ENCODE peak calls at places on chromosomes 7 and 10, in eight cellular contexts. One of them, this sample, is unnamed.

GRCh38 chr10:132329565-132330485 is 2.2 kb upstream of the LRRC27 start:
- DNase-seq in GM12865: peak; percentile 64
- DNase-seq in HEK293T: no peak
- DNase-seq in neural progenitor cell: no peak
- DNase-seq in left lung: peak; percentile 40
- DNase-seq in bronchial epithelial cell: no peak
- DNase-seq in neuronal stem cell: no peak
- DNase-seq in tibial nerve: no peak
- DNase-seq in this sample: no peak

GRCh38 chr10:58807631-58808024 is 295.0 kb downstream of the BICC1 start:
- DNase-seq in bronchial epithelial cell: peak; percentile 94
- DNase-seq in left lung: no peak
- DNase-seq in GM12865: no peak
- DNase-seq in neural progenitor cell: no peak
- DNase-seq in HEK293T: no peak
- DNase-seq in tibial nerve: peak; percentile 30
- DNase-seq in neuronal stem cell: no peak
- DNase-seq in this sample: no peak

GRCh38 chr10:88288621-88289059 is 294.5 kb downstream of the RNLS start:
- DNase-seq in neuronal stem cell: no peak
- DNase-seq in HEK293T: no peak
- DNase-seq in bronchial epithelial cell: peak; percentile 25
- DNase-seq in left lung: no peak
- DNase-seq in neural progenitor cell: no peak
- DNase-seq in GM12865: peak; percentile 67
- DNase-seq in tibial nerve: no peak
- DNase-seq in this sample: no peak

GRCh38 chr7:139118803-139119485 is 9.4 kb upstream of the ZC3HAV1 start:
- DNase-seq in HEK293T: peak; percentile 64
- DNase-seq in neuronal stem cell: no peak
- DNase-seq in left lung: no peak
- DNase-seq in bronchial epithelial cell: no peak
- DNase-seq in neural progenitor cell: no peak
- DNase-seq in tibial nerve: no peak
- DNase-seq in GM12865: peak; percentile 85
- DNase-seq in this sample: no peak

GRCh38 chr7:5139998-5140397 is 50.0 kb upstream of the WIPI2 start:
- DNase-seq in left lung: no peak
- DNase-seq in HEK293T: no peak
- DNase-seq in tibial nerve: peak; percentile 8
- DNase-seq in bronchial epithelial cell: peak; percentile 3
- DNase-seq in neural progenitor cell: peak; percentile 61
- DNase-seq in neuronal stem cell: peak; percentile 3
- DNase-seq in GM12865: peak; percentile 56
- DNase-seq in this sample: no peak

GRCh38 chr7:28865494-28866257 is 92.5 kb downstream of the TRIL start:
- DNase-seq in HEK293T: no peak
- DNase-seq in GM12865: no peak
- DNase-seq in bronchial epithelial cell: no peak
- DNase-seq in neuronal stem cell: no peak
- DNase-seq in left lung: no peak
- DNase-seq in neural progenitor cell: no peak
- DNase-seq in tibial nerve: no peak
- DNase-seq in this sample: no peak

GRCh38 chr7:12518920-12519681 is 51.4 kb upstream of the SCIN start:
- DNase-seq in neuronal stem cell: no peak
- DNase-seq in GM12865: peak; percentile 48
- DNase-seq in tibial nerve: no peak
- DNase-seq in neural progenitor cell: peak; percentile 54
- DNase-seq in bronchial epithelial cell: peak; percentile 15
- DNase-seq in left lung: no peak
- DNase-seq in HEK293T: peak; percentile 47
- DNase-seq in this sample: no peak

GRCh38 chr10:112741830-112742402 is 208.1 kb upstream of the TCF7L2 start:
- DNase-seq in bronchial epithelial cell: peak; percentile 86
- DNase-seq in tibial nerve: no peak
- DNase-seq in neural progenitor cell: no peak
- DNase-seq in neuronal stem cell: no peak
- DNase-seq in GM12865: no peak
- DNase-seq in HEK293T: no peak
- DNase-seq in left lung: no peak
- DNase-seq in this sample: no peak

GRCh38 chr7:25965405-25966123 is 186.4 kb upstream of the NFE2L3 start:
- DNase-seq in HEK293T: no peak
- DNase-seq in neuronal stem cell: no peak
- DNase-seq in tibial nerve: no peak
- DNase-seq in left lung: no peak
- DNase-seq in GM12865: peak; percentile 40
- DNase-seq in neural progenitor cell: no peak
- DNase-seq in bronchial epithelial cell: peak; percentile 66
- DNase-seq in this sample: no peak

GRCh38 chr10:64261092-64261491 is 739.9 kb downstream of the REEP3 start:
- DNase-seq in bronchial epithelial cell: no peak
- DNase-seq in HEK293T: no peak
- DNase-seq in GM12865: peak; percentile 42
- DNase-seq in neural progenitor cell: no peak
- DNase-seq in left lung: no peak
- DNase-seq in tibial nerve: no peak
- DNase-seq in neuronal stem cell: no peak
- DNase-seq in this sample: no peak

GRCh38 chr7:25949672-25950487 is 202.1 kb upstream of the NFE2L3 start:
- DNase-seq in left lung: peak; percentile 54
- DNase-seq in HEK293T: peak; percentile 51
- DNase-seq in tibial nerve: no peak
- DNase-seq in neural progenitor cell: peak; percentile 65
- DNase-seq in bronchial epithelial cell: no peak
- DNase-seq in GM12865: peak; percentile 75
- DNase-seq in neuronal stem cell: peak; percentile 30
- DNase-seq in this sample: no peak

GRCh38 chr10:61882621-61883375 is 18.7 kb upstream of the ARID5B start:
- DNase-seq in tibial nerve: no peak
- DNase-seq in neuronal stem cell: no peak
- DNase-seq in neural progenitor cell: no peak
- DNase-seq in GM12865: no peak
- DNase-seq in left lung: no peak
- DNase-seq in HEK293T: no peak
- DNase-seq in bronchial epithelial cell: peak; percentile 77
- DNase-seq in this sample: no peak

GRCh38 chr7:36310897-36311296 is 78.8 kb upstream of the ANLN start:
- DNase-seq in neuronal stem cell: no peak
- DNase-seq in bronchial epithelial cell: no peak
- DNase-seq in GM12865: no peak
- DNase-seq in neural progenitor cell: no peak
- DNase-seq in HEK293T: no peak
- DNase-seq in left lung: no peak
- DNase-seq in tibial nerve: no peak
- DNase-seq in this sample: no peak

GRCh38 chr10:68110027-68110426 is 739 bp downstream of the MYPN start:
- DNase-seq in neural progenitor cell: no peak
- DNase-seq in tibial nerve: no peak
- DNase-seq in neuronal stem cell: no peak
- DNase-seq in bronchial epithelial cell: no peak
- DNase-seq in GM12865: no peak
- DNase-seq in left lung: no peak
- DNase-seq in HEK293T: no peak
- DNase-seq in this sample: no peak

GRCh38 chr7:104627516-104627915 is 299.1 kb downstream of the LHFPL3 start:
- DNase-seq in left lung: no peak
- DNase-seq in HEK293T: peak; percentile 12
- DNase-seq in GM12865: peak; percentile 25
- DNase-seq in neuronal stem cell: peak; percentile 47
- DNase-seq in neural progenitor cell: peak; percentile 67
- DNase-seq in tibial nerve: no peak
- DNase-seq in bronchial epithelial cell: peak; percentile 24
- DNase-seq in this sample: no peak